ENCODE peak calls at places on chromosomes 4 and X, in nine cellular contexts. Y is cardiac fibroblast; M is amygdala; B is AG20443; S is fibroblast of the conjunctiva; L is memory B cell; D is activated T-cell treated with anti-CD3 and anti-CD28 coated beads for 1 hour; W is COLO829; R is stimulated activated CD8-positive, alpha-beta memory T cell treated with anti-CD3 and anti-CD28 coated beads, Interleukin-15, amount 100 ng/mL, for 48 hours. T is an unnamed sample.
A peak's percentile ranks its signal among the peaks of the same experiment; 100 is the strongest.

GRCh38 chr4:83716874-83717273 is 181.0 kb downstream of the GPAT3 start:
- DNase-seq in L (no peak), R (no peak), Y (peak; percentile 15), W (no peak), M (no peak), D (no peak), B (no peak), S (no peak), T (peak; percentile 34)

GRCh38 chr4:151417164-151417571 is 8.2 kb downstream of the FHIP1A start:
- DNase-seq in R (no peak), L (no peak), B (no peak), D (no peak), Y (no peak), M (no peak), W (no peak), S (peak; percentile 8), T (no peak)

GRCh38 chr4:41389356-41389755 is 132.6 kb downstream of the UCHL1 start:
- DNase-seq in D (no peak), L (no peak), B (no peak), M (no peak), R (no peak), W (no peak), S (no peak), Y (no peak), T (no peak)

GRCh38 chr4:102501176-102501634 is at the start of gene NFKB1:
- DNase-seq in B (peak; percentile 80), W (peak; percentile 40), L (peak; percentile 85), S (no peak), D (peak; percentile 69), M (peak; percentile 53), Y (peak; percentile 90), R (peak; percentile 76), T (peak; percentile 81)

GRCh38 chr4:105715692-105716278 is 7.2 kb downstream of the GSTCD start:
- DNase-seq in S (peak; percentile 13), L (peak; percentile 4), D (no peak), B (peak; percentile 45), Y (peak; percentile 68), R (no peak), W (peak; percentile 63), M (no peak), T (peak; percentile 40)

GRCh38 chr4:137678796-137679195 is 146.5 kb upstream of the PCDH18 start:
- DNase-seq in W (no peak), B (peak; percentile 13), M (no peak), R (no peak), L (no peak), Y (peak; percentile 64), D (no peak), S (no peak), T (no peak)

GRCh38 chr4:15784959-15785634 is 7.0 kb downstream of the CD38 start:
- DNase-seq in R (no peak), S (no peak), Y (no peak), D (no peak), W (no peak), B (no peak), L (peak; percentile 65), M (no peak), T (no peak)

GRCh38 chr4:54439831-54440243 is 210.7 kb downstream of the PDGFRA start:
- DNase-seq in S (peak; percentile 26), Y (peak; percentile 81), W (peak; percentile 87), B (peak; percentile 66), D (no peak), M (peak; percentile 25), R (no peak), L (no peak), T (peak; percentile 38)

GRCh38 chrX:16250296-16250695 is 83.0 kb downstream of the MAGEB17 start:
- DNase-seq in B (no peak), D (no peak), M (no peak), L (no peak), S (no peak), Y (peak; percentile 40), R (no peak), W (no peak), T (peak; percentile 49)

GRCh38 chrX:131837325-131837724 is 185.8 kb upstream of the STK26 start:
- DNase-seq in S (no peak), M (no peak), W (no peak), B (no peak), R (no peak), Y (peak; percentile 17), L (no peak), D (no peak), T (no peak)

GRCh38 chr4:45283352-45283751 is 557.0 kb upstream of the GNPDA2 start:
- DNase-seq in S (no peak), R (no peak), Y (no peak), B (no peak), W (no peak), D (no peak), M (no peak), L (no peak), T (no peak)

GRCh38 chrX:17768997-17769396 is 31.7 kb downstream of the SCML1 start:
- DNase-seq in L (no peak), R (no peak), S (no peak), B (no peak), D (no peak), M (no peak), Y (no peak), W (no peak), T (no peak)

GRCh38 chrX:39725928-39726619 is 371.7 kb downstream of the BCOR start:
- DNase-seq in D (no peak), L (no peak), M (no peak), B (peak; percentile 77), W (peak; percentile 68), Y (peak; percentile 85), R (no peak), S (peak; percentile 32), T (peak; percentile 86)

GRCh38 chrX:119816300-119816699 is 24.9 kb upstream of the RPL39 start:
- DNase-seq in D (no peak), B (no peak), S (peak; percentile 14), W (no peak), L (no peak), R (no peak), M (no peak), Y (no peak), T (no peak)

GRCh38 chr4:5751918-5752802 is 41.2 kb downstream of the EVC start:
- DNase-seq in M (no peak), Y (peak; percentile 95), W (no peak), B (no peak), S (peak; percentile 67), D (no peak), L (no peak), R (no peak), T (peak; percentile 80)

GRCh38 chr4:44801384-44801783 is 75.0 kb upstream of the GNPDA2 start:
- DNase-seq in D (no peak), R (no peak), W (no peak), M (no peak), L (no peak), S (no peak), Y (no peak), B (no peak), T (no peak)

GRCh38 chr4:148118628-148119027 is 323.6 kb downstream of the NR3C2 start:
- DNase-seq in R (no peak), W (no peak), L (no peak), S (no peak), D (no peak), M (no peak), Y (no peak), B (no peak), T (no peak)

GRCh38 chr4:34644716-34645115 is 1599.6 kb downstream of the ARAP2 start:
- DNase-seq in R (no peak), D (no peak), B (no peak), M (no peak), L (no peak), S (no peak), W (no peak), Y (no peak), T (no peak)

GRCh38 chr4:44493924-44494323 is 45.3 kb upstream of the KCTD8 start:
- DNase-seq in D (no peak), W (peak; percentile 13), R (no peak), M (no peak), B (peak; percentile 24), Y (peak; percentile 50), L (no peak), S (no peak), T (peak; percentile 2)

GRCh38 chr4:70651864-70652506 is 14.3 kb downstream of the JCHAIN start:
- DNase-seq in R (no peak), M (no peak), Y (peak; percentile 63), S (no peak), B (peak; percentile 55), L (peak; percentile 7), D (no peak), W (peak; percentile 44), T (peak; percentile 55)

GRCh38 chr4:23959401-23960148 is 69.7 kb upstream of the PPARGC1A start:
- DNase-seq in Y (no peak), W (no peak), M (no peak), L (no peak), S (no peak), D (no peak), R (no peak), B (no peak), T (no peak)

T was measured in fibroblast of villous mesenchyme.